ENCODE peak calls at places on chromosomes 11 and 22, in eight cellular contexts. One of them, this sample, is unnamed.

GRCh38 chr22:46239261-46240048 is 10.6 kb downstream of the CDPF1 start:
- DNase-seq in uterus: no peak
- DNase-seq in mucosa of descending colon: no peak
- DNase-seq in activated T-helper 1 cell treated with anti-CD3 and anti-CD28 coated beads, Interleukin-2, amount 50 U/mL, for 16 hours: no peak
- DNase-seq in NCI-H2171 treated with DMSO at 0.1 percent for 48 hours: no peak
- DNase-seq in fibroblast of villous mesenchyme: no peak
- DNase-seq in LNCaP clone FGC: no peak
- DNase-seq in GM12892: no peak
- DNase-seq in this sample: no peak

GRCh38 chr22:17845790-17846189 is 71.5 kb upstream of the BID start:
- DNase-seq in uterus: peak
- DNase-seq in mucosa of descending colon: no peak
- DNase-seq in activated T-helper 1 cell treated with anti-CD3 and anti-CD28 coated beads, Interleukin-2, amount 50 U/mL, for 16 hours: no peak
- DNase-seq in NCI-H2171 treated with DMSO at 0.1 percent for 48 hours: no peak
- DNase-seq in fibroblast of villous mesenchyme: no peak
- DNase-seq in LNCaP clone FGC: no peak
- DNase-seq in GM12892: no peak
- DNase-seq in this sample: peak

GRCh38 chr11:80280737-80281136 is 839.9 kb upstream of the TENM4 start:
- DNase-seq in uterus: no peak
- DNase-seq in mucosa of descending colon: no peak
- DNase-seq in activated T-helper 1 cell treated with anti-CD3 and anti-CD28 coated beads, Interleukin-2, amount 50 U/mL, for 16 hours: no peak
- DNase-seq in NCI-H2171 treated with DMSO at 0.1 percent for 48 hours: no peak
- DNase-seq in fibroblast of villous mesenchyme: no peak
- DNase-seq in LNCaP clone FGC: peak
- DNase-seq in GM12892: no peak
- DNase-seq in this sample: peak

GRCh38 chr22:24432059-24432853 is 4.9 kb downstream of the ADORA2A start:
- DNase-seq in uterus: peak
- DNase-seq in mucosa of descending colon: peak
- DNase-seq in activated T-helper 1 cell treated with anti-CD3 and anti-CD28 coated beads, Interleukin-2, amount 50 U/mL, for 16 hours: no peak
- DNase-seq in NCI-H2171 treated with DMSO at 0.1 percent for 48 hours: peak
- DNase-seq in fibroblast of villous mesenchyme: peak
- DNase-seq in LNCaP clone FGC: no peak
- DNase-seq in GM12892: no peak
- DNase-seq in this sample: peak

GRCh38 chr11:127994736-127995135 is 592.6 kb downstream of the ETS1 start:
- DNase-seq in uterus: no peak
- DNase-seq in mucosa of descending colon: no peak
- DNase-seq in activated T-helper 1 cell treated with anti-CD3 and anti-CD28 coated beads, Interleukin-2, amount 50 U/mL, for 16 hours: no peak
- DNase-seq in NCI-H2171 treated with DMSO at 0.1 percent for 48 hours: no peak
- DNase-seq in fibroblast of villous mesenchyme: peak
- DNase-seq in LNCaP clone FGC: no peak
- DNase-seq in GM12892: no peak
- DNase-seq in this sample: no peak

GRCh38 chr11:61850687-61851086 is 22.6 kb downstream of the FADS2 start:
- DNase-seq in uterus: no peak
- DNase-seq in mucosa of descending colon: no peak
- DNase-seq in activated T-helper 1 cell treated with anti-CD3 and anti-CD28 coated beads, Interleukin-2, amount 50 U/mL, for 16 hours: no peak
- DNase-seq in NCI-H2171 treated with DMSO at 0.1 percent for 48 hours: no peak
- DNase-seq in fibroblast of villous mesenchyme: no peak
- DNase-seq in LNCaP clone FGC: no peak
- DNase-seq in GM12892: no peak
- DNase-seq in this sample: no peak

GRCh38 chr11:106133529-106133928 is 56.1 kb downstream of the AASDHPPT start:
- DNase-seq in uterus: no peak
- DNase-seq in mucosa of descending colon: no peak
- DNase-seq in activated T-helper 1 cell treated with anti-CD3 and anti-CD28 coated beads, Interleukin-2, amount 50 U/mL, for 16 hours: no peak
- DNase-seq in NCI-H2171 treated with DMSO at 0.1 percent for 48 hours: no peak
- DNase-seq in fibroblast of villous mesenchyme: peak
- DNase-seq in LNCaP clone FGC: no peak
- DNase-seq in GM12892: no peak
- DNase-seq in this sample: no peak

GRCh38 chr22:42994917-42995562 is 19.9 kb downstream of the PACSIN2 start:
- DNase-seq in uterus: peak
- DNase-seq in mucosa of descending colon: peak
- DNase-seq in activated T-helper 1 cell treated with anti-CD3 and anti-CD28 coated beads, Interleukin-2, amount 50 U/mL, for 16 hours: no peak
- DNase-seq in NCI-H2171 treated with DMSO at 0.1 percent for 48 hours: no peak
- DNase-seq in fibroblast of villous mesenchyme: peak
- DNase-seq in LNCaP clone FGC: peak
- DNase-seq in GM12892: no peak
- DNase-seq in this sample: peak

GRCh38 chr11:10309163-10310093 is 4.6 kb downstream of the ADM start:
- DNase-seq in uterus: peak
- DNase-seq in mucosa of descending colon: peak
- DNase-seq in activated T-helper 1 cell treated with anti-CD3 and anti-CD28 coated beads, Interleukin-2, amount 50 U/mL, for 16 hours: no peak
- DNase-seq in NCI-H2171 treated with DMSO at 0.1 percent for 48 hours: no peak
- DNase-seq in fibroblast of villous mesenchyme: peak
- DNase-seq in LNCaP clone FGC: peak
- DNase-seq in GM12892: no peak
- DNase-seq in this sample: peak

GRCh38 chr11:22715971-22716370 is 49.6 kb downstream of the GAS2 start:
- DNase-seq in uterus: no peak
- DNase-seq in mucosa of descending colon: no peak
- DNase-seq in activated T-helper 1 cell treated with anti-CD3 and anti-CD28 coated beads, Interleukin-2, amount 50 U/mL, for 16 hours: no peak
- DNase-seq in NCI-H2171 treated with DMSO at 0.1 percent for 48 hours: no peak
- DNase-seq in fibroblast of villous mesenchyme: no peak
- DNase-seq in LNCaP clone FGC: no peak
- DNase-seq in GM12892: no peak
- DNase-seq in this sample: no peak

GRCh38 chr11:124108158-124108557 is 7.1 kb upstream of the VWA5A start:
- DNase-seq in uterus: no peak
- DNase-seq in mucosa of descending colon: peak
- DNase-seq in activated T-helper 1 cell treated with anti-CD3 and anti-CD28 coated beads, Interleukin-2, amount 50 U/mL, for 16 hours: no peak
- DNase-seq in NCI-H2171 treated with DMSO at 0.1 percent for 48 hours: peak
- DNase-seq in fibroblast of villous mesenchyme: peak
- DNase-seq in LNCaP clone FGC: no peak
- DNase-seq in GM12892: no peak
- DNase-seq in this sample: no peak

GRCh38 chr22:33853200-33854097 is 66.8 kb downstream of the LARGE1 start:
- DNase-seq in uterus: peak
- DNase-seq in mucosa of descending colon: peak
- DNase-seq in activated T-helper 1 cell treated with anti-CD3 and anti-CD28 coated beads, Interleukin-2, amount 50 U/mL, for 16 hours: no peak
- DNase-seq in NCI-H2171 treated with DMSO at 0.1 percent for 48 hours: no peak
- DNase-seq in fibroblast of villous mesenchyme: peak
- DNase-seq in LNCaP clone FGC: peak
- DNase-seq in GM12892: peak
- DNase-seq in this sample: peak

GRCh38 chr22:20803696-20804324 is 29.9 kb downstream of the SERPIND1 start:
- DNase-seq in uterus: peak
- DNase-seq in mucosa of descending colon: peak
- DNase-seq in activated T-helper 1 cell treated with anti-CD3 and anti-CD28 coated beads, Interleukin-2, amount 50 U/mL, for 16 hours: no peak
- DNase-seq in NCI-H2171 treated with DMSO at 0.1 percent for 48 hours: peak
- DNase-seq in fibroblast of villous mesenchyme: peak
- DNase-seq in LNCaP clone FGC: no peak
- DNase-seq in GM12892: no peak
- DNase-seq in this sample: peak

GRCh38 chr11:119339581-119340334 is 925 bp downstream of the C1QTNF5 start:
- DNase-seq in uterus: peak
- DNase-seq in mucosa of descending colon: peak
- DNase-seq in activated T-helper 1 cell treated with anti-CD3 and anti-CD28 coated beads, Interleukin-2, amount 50 U/mL, for 16 hours: no peak
- DNase-seq in NCI-H2171 treated with DMSO at 0.1 percent for 48 hours: no peak
- DNase-seq in fibroblast of villous mesenchyme: peak
- DNase-seq in LNCaP clone FGC: no peak
- DNase-seq in GM12892: no peak
- DNase-seq in this sample: peak

GRCh38 chr11:75107187-75107586 is 10.5 kb upstream of the OR2AT4 start:
- DNase-seq in uterus: no peak
- DNase-seq in mucosa of descending colon: no peak
- DNase-seq in activated T-helper 1 cell treated with anti-CD3 and anti-CD28 coated beads, Interleukin-2, amount 50 U/mL, for 16 hours: no peak
- DNase-seq in NCI-H2171 treated with DMSO at 0.1 percent for 48 hours: no peak
- DNase-seq in fibroblast of villous mesenchyme: no peak
- DNase-seq in LNCaP clone FGC: no peak
- DNase-seq in GM12892: no peak
- DNase-seq in this sample: no peak

GRCh38 chr22:32775957-32776356 is 25.5 kb upstream of the TIMP3 start:
- DNase-seq in uterus: no peak
- DNase-seq in mucosa of descending colon: no peak
- DNase-seq in activated T-helper 1 cell treated with anti-CD3 and anti-CD28 coated beads, Interleukin-2, amount 50 U/mL, for 16 hours: no peak
- DNase-seq in NCI-H2171 treated with DMSO at 0.1 percent for 48 hours: no peak
- DNase-seq in fibroblast of villous mesenchyme: no peak
- DNase-seq in LNCaP clone FGC: no peak
- DNase-seq in GM12892: no peak
- DNase-seq in this sample: no peak

GRCh38 chr11:97961431-97961830 is 1059.3 kb upstream of the CNTN5 start:
- DNase-seq in uterus: no peak
- DNase-seq in mucosa of descending colon: no peak
- DNase-seq in activated T-helper 1 cell treated with anti-CD3 and anti-CD28 coated beads, Interleukin-2, amount 50 U/mL, for 16 hours: no peak
- DNase-seq in NCI-H2171 treated with DMSO at 0.1 percent for 48 hours: no peak
- DNase-seq in fibroblast of villous mesenchyme: no peak
- DNase-seq in LNCaP clone FGC: no peak
- DNase-seq in GM12892: no peak
- DNase-seq in this sample: no peak

GRCh38 chr11:44229664-44230063 is 80.3 kb downstream of the ALX4 start:
- DNase-seq in uterus: no peak
- DNase-seq in mucosa of descending colon: no peak
- DNase-seq in activated T-helper 1 cell treated with anti-CD3 and anti-CD28 coated beads, Interleukin-2, amount 50 U/mL, for 16 hours: no peak
- DNase-seq in NCI-H2171 treated with DMSO at 0.1 percent for 48 hours: no peak
- DNase-seq in fibroblast of villous mesenchyme: no peak
- DNase-seq in LNCaP clone FGC: no peak
- DNase-seq in GM12892: no peak
- DNase-seq in this sample: no peak

GRCh38 chr11:86990520-86990919 is 35.3 kb upstream of the FZD4 start:
- DNase-seq in uterus: no peak
- DNase-seq in mucosa of descending colon: no peak
- DNase-seq in activated T-helper 1 cell treated with anti-CD3 and anti-CD28 coated beads, Interleukin-2, amount 50 U/mL, for 16 hours: no peak
- DNase-seq in NCI-H2171 treated with DMSO at 0.1 percent for 48 hours: no peak
- DNase-seq in fibroblast of villous mesenchyme: peak
- DNase-seq in LNCaP clone FGC: no peak
- DNase-seq in GM12892: no peak
- DNase-seq in this sample: no peak

GRCh38 chr11:67442504-67443398 is 525 bp downstream of the CORO1B start:
- DNase-seq in uterus: no peak
- DNase-seq in mucosa of descending colon: no peak
- DNase-seq in activated T-helper 1 cell treated with anti-CD3 and anti-CD28 coated beads, Interleukin-2, amount 50 U/mL, for 16 hours: no peak
- DNase-seq in NCI-H2171 treated with DMSO at 0.1 percent for 48 hours: no peak
- DNase-seq in fibroblast of villous mesenchyme: peak
- DNase-seq in LNCaP clone FGC: no peak
- DNase-seq in GM12892: no peak
- DNase-seq in this sample: no peak

GRCh38 chr11:96744697-96745096 is 354.9 kb downstream of the JRKL start:
- DNase-seq in uterus: no peak
- DNase-seq in mucosa of descending colon: no peak
- DNase-seq in activated T-helper 1 cell treated with anti-CD3 and anti-CD28 coated beads, Interleukin-2, amount 50 U/mL, for 16 hours: no peak
- DNase-seq in NCI-H2171 treated with DMSO at 0.1 percent for 48 hours: no peak
- DNase-seq in fibroblast of villous mesenchyme: no peak
- DNase-seq in LNCaP clone FGC: no peak
- DNase-seq in GM12892: no peak
- DNase-seq in this sample: no peak

GRCh38 chr11:72589802-72590761 is 84.1 kb downstream of the PDE2A start:
- DNase-seq in uterus: no peak
- DNase-seq in mucosa of descending colon: peak
- DNase-seq in activated T-helper 1 cell treated with anti-CD3 and anti-CD28 coated beads, Interleukin-2, amount 50 U/mL, for 16 hours: no peak
- DNase-seq in NCI-H2171 treated with DMSO at 0.1 percent for 48 hours: no peak
- DNase-seq in fibroblast of villous mesenchyme: no peak
- DNase-seq in LNCaP clone FGC: no peak
- DNase-seq in GM12892: peak
- DNase-seq in this sample: peak